ENCODE peak calls at places on chromosomes 1 and 21, in nine cellular contexts. S, F, D, H, R, O, V, K and T are unnamed samples.
A peak's percentile ranks its signal among the peaks of the same experiment; 100 is the strongest.

GRCh38 chr1:51898090-51898734 is 19.7 kb upstream of the NRDC start:
- DNase-seq in R (peak; percentile 70), V (no peak), H (no peak), F (no peak), S (no peak), D (no peak), K (peak; percentile 61), O (no peak), T (peak; percentile 87)

GRCh38 chr1:238438296-238439275 is 547.9 kb upstream of the ZP4 start:
- DNase-seq in V (no peak), K (no peak), F (no peak), D (no peak), S (no peak), R (no peak), H (no peak), O (no peak), T (no peak)

GRCh38 chr1:201964266-201964665 is 9.0 kb downstream of the TIMM17A start:
- DNase-seq in R (no peak), O (no peak), S (no peak), V (no peak), D (no peak), K (no peak), H (no peak), F (no peak), T (no peak)

GRCh38 chr1:79792212-79792575 is 785.7 kb upstream of the ADGRL4 start:
- DNase-seq in R (peak; percentile 14), O (no peak), V (no peak), F (no peak), K (peak; percentile 41), H (no peak), S (no peak), D (no peak), T (peak; percentile 32)

GRCh38 chr21:46326110-46326703 is 2.3 kb downstream of the PCNT start:
- DNase-seq in R (peak; percentile 16), D (no peak), V (no peak), F (no peak), O (peak; percentile 40), K (no peak), S (no peak), H (no peak), T (no peak)

GRCh38 chr1:31981976-31982375 is 31.7 kb upstream of the KHDRBS1 start:
- DNase-seq in K (no peak), O (peak; percentile 21), S (no peak), F (no peak), D (peak; percentile 58), H (no peak), V (no peak), R (no peak), T (no peak)

GRCh38 chr21:44713130-44713529 is 1.8 kb upstream of the TSPEAR start:
- DNase-seq in D (no peak), S (no peak), K (no peak), V (no peak), O (peak; percentile 6), H (no peak), R (no peak), F (no peak), T (no peak)

GRCh38 chr1:198465201-198466144 is 75.0 kb downstream of the ATP6V1G3 start:
- DNase-seq in F (no peak), R (peak; percentile 73), D (peak; percentile 62), H (no peak), S (no peak), K (peak; percentile 75), V (no peak), O (no peak), T (peak; percentile 75)

GRCh38 chr1:56450004-56450666 is 129.2 kb downstream of the PLPP3 start:
- DNase-seq in R (no peak), O (no peak), S (no peak), V (no peak), H (no peak), D (no peak), F (no peak), K (no peak), T (no peak)

GRCh38 chr1:241637046-241637590 is 3.1 kb downstream of the CHML start:
- DNase-seq in S (no peak), V (no peak), H (no peak), R (peak; percentile 64), O (no peak), D (no peak), F (no peak), K (no peak), T (no peak)

GRCh38 chr21:37208056-37208705 is 59.0 kb downstream of the VPS26C start:
- DNase-seq in D (no peak), K (no peak), H (no peak), O (peak; percentile 64), S (no peak), F (no peak), V (peak; percentile 87), R (peak; percentile 18), T (peak; percentile 16)

GRCh38 chr1:11838349-11839272 is 9.0 kb downstream of the NPPA start:
- DNase-seq in D (peak; percentile 71), S (no peak), F (no peak), V (peak; percentile 89), K (peak; percentile 54), O (peak; percentile 67), R (peak; percentile 64), H (peak; percentile 64), T (peak; percentile 45)

GRCh38 chr1:243447342-243447741 is 191.5 kb downstream of the SDCCAG8 start:
- DNase-seq in V (no peak), R (peak; percentile 89), O (no peak), F (no peak), K (peak; percentile 72), D (no peak), S (no peak), H (no peak), T (peak; percentile 17)

GRCh38 chr1:153921080-153921802 is 1.5 kb downstream of the GATAD2B start:
- DNase-seq in R (no peak), V (no peak), F (no peak), S (no peak), O (no peak), D (no peak), H (no peak), K (no peak), T (no peak)

GRCh38 chr1:41239988-41240610 is 2.0 kb downstream of the SCMH1 start:
- DNase-seq in D (peak; percentile 55), S (peak; percentile 34), R (peak; percentile 56), O (no peak), F (no peak), K (peak; percentile 78), H (peak; percentile 24), V (no peak), T (peak; percentile 63)

GRCh38 chr1:234310460-234310817 is 62.8 kb upstream of the COA6 start:
- DNase-seq in D (no peak), O (no peak), S (no peak), H (no peak), V (no peak), R (no peak), K (no peak), F (no peak), T (no peak)

GRCh38 chr1:226987179-226987536 is 47.1 kb downstream of the COQ8A start:
- DNase-seq in D (no peak), H (no peak), F (no peak), S (no peak), R (no peak), O (no peak), V (no peak), K (no peak), T (no peak)
- TF ChIP-seq CTCF in D (no peak), H (no peak), F (no peak), S (no peak), R (no peak), O (no peak), V (no peak), K (no peak), T (no peak)

GRCh38 chr1:220915954-220916353 is 36.7 kb downstream of the HLX start:
- DNase-seq in H (no peak), F (no peak), S (no peak), K (no peak), V (no peak), R (no peak), O (no peak), D (no peak), T (no peak)
- H3K4me3 ChIP-seq in H (no peak overlapping the region), F (no peak overlapping the region), S (no peak overlapping the region), K (no peak overlapping the region), V (no peak overlapping the region), R (no peak overlapping the region), O (no peak overlapping the region), D (no peak overlapping the region), T (no peak overlapping the region)

DNA sequence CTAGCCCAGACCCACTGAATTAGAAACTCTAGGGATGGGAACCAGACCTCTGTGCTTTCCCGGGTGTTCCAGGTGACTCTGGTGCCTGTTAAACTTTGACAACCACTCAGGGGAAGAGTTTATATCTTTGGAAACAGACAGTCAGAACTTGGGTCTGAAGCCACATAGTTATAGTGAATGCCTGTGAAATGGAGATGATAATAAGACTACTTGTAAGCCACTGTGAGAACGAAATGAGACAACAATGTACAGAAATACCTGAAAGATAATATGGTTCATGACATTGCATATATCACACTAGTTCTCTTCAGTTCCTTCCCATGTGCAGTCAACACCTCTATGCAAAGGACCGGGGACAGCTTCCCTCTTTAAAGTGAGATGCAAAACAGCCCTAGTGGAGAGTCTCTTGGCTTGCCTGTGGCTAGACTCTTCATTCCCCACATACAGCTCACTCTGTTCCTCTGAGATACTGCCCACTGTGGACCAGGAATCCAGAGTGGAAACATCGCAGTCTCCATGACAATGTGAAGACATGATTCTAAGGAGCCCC is 287.5 kb downstream of the ASTN1 start:
- DNase-seq in F (no peak), O (no peak), S (no peak), R (no peak), D (no peak), H (no peak), K (no peak), V (no peak), T (no peak)
- TF ChIP-seq CTCF in F (no peak), O (no peak), S (no peak), R (no peak), D (no peak), H (no peak), K (no peak), V (no peak), T (no peak)

GRCh38 chr1:175171214-175171913 is 21.2 kb downstream of the KIAA0040 start:
- DNase-seq in H (no peak), K (no peak), V (no peak), O (no peak), S (no peak), D (no peak), F (no peak), R (no peak), T (no peak)
- H3K4me3 ChIP-seq in H (no peak overlapping the region), K (no peak overlapping the region), V (no peak overlapping the region), O (no peak overlapping the region), S (no peak overlapping the region), D (no peak overlapping the region), F (no peak overlapping the region), R (no peak overlapping the region), T (no peak overlapping the region)

GRCh38 chr1:224503161-224504118 is 68.8 kb upstream of the WDR26 start:
- DNase-seq in O (peak; percentile 92), S (no peak), K (peak; percentile 95), F (peak; percentile 88), R (peak; percentile 98), H (peak; percentile 63), D (peak; percentile 77), V (peak; percentile 93), T (peak; percentile 92)
- TF ChIP-seq CTCF in O (peak; percentile 21), S (peak; percentile 31), K (peak; percentile 6), F (no peak), R (peak; percentile 15), H (no peak), D (peak; percentile 61), V (no peak), T (peak; percentile 18)